ENCODE peak calls at places on chromosomes 13 and 19, in ten cellular contexts. B is GM23248, Y is fibroblast of lung, I is MM.1S, X is OCI-LY7, Z is HCT116, D is PC-3, P is H9, K is mammary epithelial cell, U is GM23338. J is an unnamed sample.

GRCh38 chr13:113973218-113974164 is at the start of gene C13orf46:
- DNase-seq in B (no peak), Z (no peak), I (no peak), K (no peak), U (no peak), Y (no peak), P (no peak), D (no peak), X (no peak), J (no peak)

GRCh38 chr13:94311893-94312292 is 167.6 kb downstream of the DCT start:
- DNase-seq in Z (no peak), P (no peak), D (no peak), X (no peak), Y (no peak), U (no peak), I (no peak), B (no peak), K (no peak), J (no peak)

GRCh38 chr13:24083722-24084421 is 76.6 kb upstream of the SPATA13 start:
- DNase-seq in Y (no peak), U (no peak), I (no peak), X (no peak), D (no peak), Z (no peak), K (no peak), B (peak; percentile 18), P (no peak), J (no peak)

GRCh38 chr19:13953021-13953531 is 767 bp downstream of the DCAF15 start:
- DNase-seq in K (peak; percentile 71), X (peak; percentile 23), D (peak; percentile 46), Z (no peak), U (peak; percentile 46), P (peak; percentile 50), B (peak; percentile 87), Y (peak; percentile 52), I (no peak), J (peak; percentile 53)

GRCh38 chr13:23772717-23773116 is 116.5 kb downstream of the MIPEP start:
- DNase-seq in D (no peak), B (no peak), Z (no peak), Y (no peak), K (no peak), P (no peak), U (no peak), I (no peak), X (no peak), J (no peak)

GRCh38 chr13:111511805-111512504 is 191.5 kb downstream of the TEX29 start:
- DNase-seq in U (no peak), Y (no peak), P (peak; percentile 26), Z (no peak), D (no peak), K (no peak), B (no peak), X (no peak), I (no peak), J (no peak)

GRCh38 chr19:53881482-53882390 is at the start of gene PRKCG:
- DNase-seq in Y (no peak), X (no peak), D (peak; percentile 52), K (peak; percentile 41), Z (no peak), B (peak; percentile 45), P (peak; percentile 77), I (no peak), U (peak; percentile 90), J (peak; percentile 58)

GRCh38 chr13:98912846-98913245 is 65.0 kb downstream of the DOCK9 start:
- DNase-seq in B (no peak), K (no peak), I (no peak), X (no peak), P (no peak), Z (no peak), Y (no peak), U (no peak), D (no peak), J (no peak)

GRCh38 chr13:34021619-34022018 is 203.7 kb downstream of the RFC3 start:
- DNase-seq in K (no peak), X (no peak), Y (no peak), I (no peak), B (no peak), P (no peak), Z (no peak), U (no peak), D (no peak), J (no peak)

GRCh38 chr13:99261040-99261439 is 2.9 kb upstream of the GPR18 start:
- DNase-seq in K (no peak), B (no peak), D (no peak), Y (no peak), Z (no peak), P (no peak), X (peak; percentile 41), I (no peak), U (no peak), J (peak; percentile 72)

GRCh38 chr19:47109541-47110375 is 3.8 kb downstream of the ZC3H4 start:
- DNase-seq in B (peak; percentile 60), D (peak; percentile 14), X (peak; percentile 56), Y (peak; percentile 65), U (peak; percentile 52), I (no peak), K (peak; percentile 50), P (no peak), Z (no peak), J (peak; percentile 76)

GRCh38 chr19:29098863-29099481 is 114.0 kb downstream of the UQCRFS1 start:
- DNase-seq in P (no peak), K (peak; percentile 35), Z (no peak), Y (peak; percentile 11), U (no peak), B (peak; percentile 98), X (no peak), D (peak; percentile 63), I (no peak), J (no peak)

GRCh38 chr13:21075303-21076264 is 14.2 kb upstream of the LATS2 start:
- DNase-seq in Z (no peak), X (no peak), Y (peak; percentile 42), D (no peak), I (no peak), K (no peak), B (peak; percentile 48), U (peak; percentile 76), P (peak; percentile 78), J (no peak)

GRCh38 chr13:99356216-99357089 is 49.3 kb upstream of the GPR183 start:
- DNase-seq in B (peak; percentile 17), X (peak; percentile 38), K (no peak), U (no peak), P (no peak), D (no peak), Z (no peak), I (peak; percentile 87), Y (peak; percentile 92), J (no peak)

GRCh38 chr19:2552859-2553258 is 76.9 kb downstream of the GADD45B start:
- DNase-seq in Z (no peak), Y (no peak), K (no peak), U (no peak), D (peak; percentile 61), X (peak; percentile 78), B (peak; percentile 39), I (peak; percentile 95), P (no peak), J (peak; percentile 81)

DNA sequence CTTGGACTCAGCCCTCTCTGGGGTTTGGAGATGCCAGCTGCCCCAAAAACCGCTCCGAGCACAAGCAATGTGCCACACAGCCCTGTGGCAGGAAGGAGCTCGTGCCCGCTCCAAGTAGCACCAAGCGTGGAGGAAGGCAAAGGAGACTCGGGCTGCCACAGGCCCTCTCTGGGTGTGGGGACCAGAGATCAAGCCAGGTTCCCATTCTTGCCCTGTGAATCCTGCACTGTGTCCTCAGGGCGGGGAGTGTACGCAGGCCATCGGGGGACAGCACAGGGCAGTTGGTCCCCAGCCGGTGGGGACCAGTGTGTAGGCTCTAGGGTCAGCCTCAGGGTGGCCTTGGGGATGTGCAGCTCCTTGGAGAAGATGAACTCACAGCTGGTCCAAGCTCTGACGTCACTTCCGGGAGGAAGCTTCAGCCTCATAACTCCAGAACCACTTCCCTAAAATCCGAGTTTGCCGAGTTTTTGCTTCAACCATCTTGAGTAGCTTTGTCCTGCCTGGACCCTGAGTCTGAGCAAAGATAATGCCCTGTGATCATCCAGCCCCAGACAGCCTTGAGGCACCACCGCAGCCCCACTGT is 9.3 kb upstream of the CPAMD8 start:
- DNase-seq in D (no peak), B (peak; percentile 12), K (no peak), Y (no peak), Z (no peak), I (no peak), P (no peak), X (peak; percentile 22), U (no peak), J (no peak)
- H2AFZ ChIP-seq in D (no peak overlapping the region), B (no peak overlapping the region), K (no peak overlapping the region), Y (no peak overlapping the region), Z (no peak overlapping the region), I (no peak overlapping the region), P (no peak overlapping the region), X (no peak overlapping the region), U (no peak overlapping the region), J (no peak overlapping the region)

GRCh38 chr19:58557253-58558065 is 952 bp downstream of the UBE2M start:
- DNase-seq in B (peak; percentile 30), Z (no peak), K (no peak), I (no peak), Y (no peak), X (no peak), U (no peak), P (no peak), D (no peak), J (peak; percentile 51)
- H3K4me1 ChIP-seq in B (peaks cover 27% of the 10 kb centered on the region), Z (peaks cover 26% of the 10 kb centered on the region), K (peaks cover 40% of the 10 kb centered on the region), I (peaks cover 26% of the 10 kb centered on the region), Y (peaks cover 20% of the 10 kb centered on the region), X (peaks cover 41% of the 10 kb centered on the region), U (peaks cover 23% of the 10 kb centered on the region), P (no peaks in the 10 kb centered on the region), D (peaks cover 50% of the 10 kb centered on the region), J (peaks cover 55% of the 10 kb centered on the region)

DNA sequence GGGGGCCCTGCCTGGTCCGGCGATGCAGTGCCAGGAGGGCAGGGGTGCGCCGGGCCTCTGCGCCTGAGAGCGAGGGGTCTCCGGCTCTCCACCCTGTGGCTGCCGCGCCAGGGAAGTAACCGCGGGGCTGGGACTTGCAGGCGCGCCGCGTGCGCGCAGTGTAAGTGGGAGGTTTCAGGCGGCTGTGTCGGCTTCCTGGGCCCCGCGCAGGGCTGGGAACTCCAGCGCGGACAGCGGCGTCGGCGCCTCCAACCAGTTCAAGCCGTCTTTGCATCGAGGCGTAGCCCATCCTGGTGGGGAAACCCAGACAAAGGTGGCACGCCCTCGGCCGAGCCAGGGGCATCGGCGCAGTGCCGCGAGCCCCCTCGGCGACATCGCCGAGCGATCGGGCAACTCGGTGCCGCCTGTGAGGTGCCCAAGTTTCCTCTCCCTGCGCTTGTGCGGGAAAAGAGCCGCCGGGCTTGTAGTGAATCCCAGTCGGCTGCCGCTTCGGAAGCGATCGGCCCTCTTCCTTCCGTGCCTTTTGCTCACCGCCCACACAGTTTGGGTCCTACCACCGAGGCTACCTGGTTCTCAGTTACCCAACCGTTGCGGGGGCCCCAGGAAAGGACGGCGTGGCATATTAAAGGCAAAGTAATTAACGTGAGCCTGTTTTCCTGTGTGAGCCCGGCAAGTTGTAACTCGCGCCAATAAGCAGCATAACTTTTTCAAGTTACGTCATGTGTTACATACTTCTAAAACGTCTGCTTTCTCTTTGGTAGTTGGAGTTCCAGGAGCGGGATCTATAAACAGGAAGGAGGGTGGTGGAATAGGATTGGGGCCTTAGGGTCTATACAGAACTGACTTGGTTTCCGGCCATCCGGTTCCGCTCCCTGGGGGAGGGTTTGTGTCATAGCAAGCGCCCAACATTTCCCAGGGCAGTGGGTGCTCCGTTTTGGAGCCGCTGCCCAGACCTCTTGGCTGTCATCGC is 1.2 kb downstream of the LRCH1 start:
- DNase-seq in K (peak; percentile 89), Y (peak; percentile 89), I (peak; percentile 43), P (peak; percentile 61), X (peak; percentile 82), U (peak; percentile 78), D (peak; percentile 78), Z (peak; percentile 55), B (peak; percentile 91), J (peak; percentile 67)
- H3K79me2 ChIP-seq in K (peaks cover 66% of the 10 kb centered on the region), Y (peaks cover 50% of the 10 kb centered on the region), I (peaks cover 55% of the 10 kb centered on the region), P (peaks cover 13% of the 10 kb centered on the region), X (peaks cover 69% of the 10 kb centered on the region), U (peaks cover 48% of the 10 kb centered on the region), D (peaks cover 58% of the 10 kb centered on the region), Z (peaks cover 57% of the 10 kb centered on the region), B (peaks cover 57% of the 10 kb centered on the region), J (no peaks in the 10 kb centered on the region)

GRCh38 chr19:11387154-11388034 is 3.3 kb upstream of the EPOR start:
- DNase-seq in X (peak; percentile 65), P (no peak), Y (no peak), K (no peak), U (no peak), D (no peak), I (no peak), B (no peak), Z (no peak), J (no peak)
- H2AFZ ChIP-seq in X (peak overlapping the region; percentile 91), P (no peak overlapping the region), Y (no peak overlapping the region), K (no peak overlapping the region), U (no peak overlapping the region), D (no peak overlapping the region), I (no peak overlapping the region), B (no peak overlapping the region), Z (no peak overlapping the region), J (no peak overlapping the region)